ENCODE peak calls at places on chromosomes 4 and X, in six cellular contexts. One of them, this sample, is unnamed.

GRCh38 chr4:174156239-174156826 is 127.1 kb downstream of the FBXO8 start:
- DNase-seq in AG09309: no peak
- DNase-seq in brain microvascular endothelial cell: peak
- DNase-seq in cardiac fibroblast: peak
- DNase-seq in GM06990: peak
- DNase-seq in fibroblast of lung: peak
- DNase-seq in this sample: peak

GRCh38 chr4:114562176-114562904 is 36.3 kb upstream of the UGT8 start:
- DNase-seq in AG09309: no peak
- DNase-seq in brain microvascular endothelial cell: no peak
- DNase-seq in cardiac fibroblast: no peak
- DNase-seq in GM06990: no peak
- DNase-seq in fibroblast of lung: no peak
- DNase-seq in this sample: no peak

GRCh38 chr4:87804871-87805270 is 5.5 kb downstream of the IBSP start:
- DNase-seq in AG09309: no peak
- DNase-seq in brain microvascular endothelial cell: no peak
- DNase-seq in cardiac fibroblast: no peak
- DNase-seq in GM06990: no peak
- DNase-seq in fibroblast of lung: no peak
- DNase-seq in this sample: no peak

GRCh38 chrX:19670854-19671620 is 155.7 kb upstream of the MAP3K15 start:
- DNase-seq in AG09309: no peak
- DNase-seq in brain microvascular endothelial cell: peak
- DNase-seq in cardiac fibroblast: peak
- DNase-seq in GM06990: no peak
- DNase-seq in fibroblast of lung: peak
- DNase-seq in this sample: peak

GRCh38 chr4:147773261-147774184 is 41.6 kb downstream of the ARHGAP10 start:
- DNase-seq in AG09309: no peak
- DNase-seq in brain microvascular endothelial cell: peak
- DNase-seq in cardiac fibroblast: peak
- DNase-seq in GM06990: no peak
- DNase-seq in fibroblast of lung: peak
- DNase-seq in this sample: peak

GRCh38 chrX:39725928-39726619 is 371.7 kb downstream of the BCOR start:
- DNase-seq in AG09309: peak
- DNase-seq in brain microvascular endothelial cell: peak
- DNase-seq in cardiac fibroblast: peak
- DNase-seq in GM06990: no peak
- DNase-seq in fibroblast of lung: peak
- DNase-seq in this sample: peak

GRCh38 chr4:104210420-104210819 is 284.3 kb downstream of the CXXC4 start:
- DNase-seq in AG09309: no peak
- DNase-seq in brain microvascular endothelial cell: no peak
- DNase-seq in cardiac fibroblast: no peak
- DNase-seq in GM06990: no peak
- DNase-seq in fibroblast of lung: no peak
- DNase-seq in this sample: no peak

GRCh38 chrX:15447985-15448639 is 45.0 kb downstream of the PIR start:
- DNase-seq in AG09309: no peak
- DNase-seq in brain microvascular endothelial cell: no peak
- DNase-seq in cardiac fibroblast: peak
- DNase-seq in GM06990: no peak
- DNase-seq in fibroblast of lung: peak
- DNase-seq in this sample: peak

GRCh38 chrX:51851507-51852085 is 41.8 kb upstream of the MAGED1 start:
- DNase-seq in AG09309: no peak
- DNase-seq in brain microvascular endothelial cell: no peak
- DNase-seq in cardiac fibroblast: no peak
- DNase-seq in GM06990: peak
- DNase-seq in fibroblast of lung: peak
- DNase-seq in this sample: no peak

GRCh38 chr4:188109157-188109755 is at the start of gene TRIML2:
- DNase-seq in AG09309: no peak
- DNase-seq in brain microvascular endothelial cell: no peak
- DNase-seq in cardiac fibroblast: peak
- DNase-seq in GM06990: no peak
- DNase-seq in fibroblast of lung: no peak
- DNase-seq in this sample: no peak

GRCh38 chrX:72002886-72003285 is 92.2 kb downstream of the NHSL2 start:
- DNase-seq in AG09309: no peak
- DNase-seq in brain microvascular endothelial cell: no peak
- DNase-seq in cardiac fibroblast: no peak
- DNase-seq in GM06990: no peak
- DNase-seq in fibroblast of lung: peak
- DNase-seq in this sample: peak

GRCh38 chrX:2793752-2794151 is 35.0 kb upstream of the GYG2 start:
- DNase-seq in AG09309: no peak
- DNase-seq in brain microvascular endothelial cell: no peak
- DNase-seq in cardiac fibroblast: no peak
- DNase-seq in GM06990: no peak
- DNase-seq in fibroblast of lung: no peak
- DNase-seq in this sample: no peak

GRCh38 chr4:20462426-20463175 is 210.9 kb downstream of the SLIT2 start:
- DNase-seq in AG09309: no peak
- DNase-seq in brain microvascular endothelial cell: peak
- DNase-seq in cardiac fibroblast: peak
- DNase-seq in GM06990: no peak
- DNase-seq in fibroblast of lung: peak
- DNase-seq in this sample: peak

GRCh38 chr4:185011408-185011807 is 6.9 kb upstream of the HELT start:
- DNase-seq in AG09309: no peak
- DNase-seq in brain microvascular endothelial cell: no peak
- DNase-seq in cardiac fibroblast: no peak
- DNase-seq in GM06990: no peak
- DNase-seq in fibroblast of lung: no peak
- DNase-seq in this sample: no peak
- TF ChIP-seq CTCF in AG09309: peak
- TF ChIP-seq CTCF in brain microvascular endothelial cell: peak
- TF ChIP-seq CTCF in cardiac fibroblast: peak
- TF ChIP-seq CTCF in GM06990: peak
- TF ChIP-seq CTCF in fibroblast of lung: peak
- TF ChIP-seq CTCF in this sample: peak

GRCh38 chr4:139666735-139667266 is 1.2 kb downstream of the MGST2 start:
- DNase-seq in AG09309: no peak
- DNase-seq in brain microvascular endothelial cell: peak
- DNase-seq in cardiac fibroblast: peak
- DNase-seq in GM06990: no peak
- DNase-seq in fibroblast of lung: peak
- DNase-seq in this sample: peak
- H3K4me3 ChIP-seq in AG09309: no peak
- H3K4me3 ChIP-seq in brain microvascular endothelial cell: peak
- H3K4me3 ChIP-seq in cardiac fibroblast: peak
- H3K4me3 ChIP-seq in GM06990: peak
- H3K4me3 ChIP-seq in fibroblast of lung: no peak
- H3K4me3 ChIP-seq in this sample: peak

GRCh38 chr4:91958651-91959050 is 345.1 kb upstream of the GRID2 start:
- DNase-seq in AG09309: no peak
- DNase-seq in brain microvascular endothelial cell: no peak
- DNase-seq in cardiac fibroblast: no peak
- DNase-seq in GM06990: no peak
- DNase-seq in fibroblast of lung: peak
- DNase-seq in this sample: peak

GRCh38 chr4:91961504-91961903 is 342.3 kb upstream of the GRID2 start:
- DNase-seq in AG09309: no peak
- DNase-seq in brain microvascular endothelial cell: no peak
- DNase-seq in cardiac fibroblast: no peak
- DNase-seq in GM06990: no peak
- DNase-seq in fibroblast of lung: peak
- DNase-seq in this sample: peak

GRCh38 chr4:91963489-91963888 is 340.3 kb upstream of the GRID2 start:
- DNase-seq in AG09309: no peak
- DNase-seq in brain microvascular endothelial cell: no peak
- DNase-seq in cardiac fibroblast: peak
- DNase-seq in GM06990: no peak
- DNase-seq in fibroblast of lung: peak
- DNase-seq in this sample: peak

GRCh38 chr4:91957963-91958362 is 345.8 kb upstream of the GRID2 start:
- DNase-seq in AG09309: no peak
- DNase-seq in brain microvascular endothelial cell: no peak
- DNase-seq in cardiac fibroblast: no peak
- DNase-seq in GM06990: no peak
- DNase-seq in fibroblast of lung: no peak
- DNase-seq in this sample: no peak
- TF ChIP-seq CTCF in AG09309: no peak
- TF ChIP-seq CTCF in brain microvascular endothelial cell: no peak
- TF ChIP-seq CTCF in cardiac fibroblast: no peak
- TF ChIP-seq CTCF in GM06990: no peak
- TF ChIP-seq CTCF in fibroblast of lung: no peak
- TF ChIP-seq CTCF in this sample: no peak

DNA sequence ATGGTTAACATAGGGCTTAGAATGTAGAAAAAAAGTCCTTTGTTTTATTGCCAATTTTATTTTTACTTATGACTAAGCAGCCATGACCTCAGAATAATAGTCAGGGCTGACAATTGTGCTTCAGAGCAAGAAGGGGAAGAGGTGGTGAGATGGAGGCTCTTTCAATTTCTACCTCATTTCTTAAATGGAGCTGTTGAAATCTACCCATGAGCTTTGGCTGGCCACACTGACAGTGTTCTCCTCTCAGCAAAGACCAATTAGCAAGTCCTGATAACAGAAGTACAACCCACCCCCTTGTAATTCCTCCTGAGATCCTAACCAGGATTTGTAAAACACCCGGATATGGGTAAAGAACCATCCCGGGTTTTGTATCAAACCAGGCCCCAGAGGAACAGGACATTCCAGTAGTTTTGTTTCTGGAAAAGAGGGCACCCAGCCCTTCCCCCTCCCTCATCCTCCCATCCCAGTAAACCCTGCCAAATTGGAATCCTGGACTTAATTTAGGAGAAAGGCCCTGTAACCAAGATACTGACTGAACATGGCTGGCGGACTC is at the start of gene HEPH:
- DNase-seq in AG09309: peak
- DNase-seq in brain microvascular endothelial cell: no peak
- DNase-seq in cardiac fibroblast: peak
- DNase-seq in GM06990: no peak
- DNase-seq in fibroblast of lung: peak
- DNase-seq in this sample: peak
- H3K4me3 ChIP-seq in AG09309: peak
- H3K4me3 ChIP-seq in brain microvascular endothelial cell: no peak
- H3K4me3 ChIP-seq in cardiac fibroblast: peak
- H3K4me3 ChIP-seq in GM06990: no peak
- H3K4me3 ChIP-seq in fibroblast of lung: no peak
- H3K4me3 ChIP-seq in this sample: peak

GRCh38 chr4:24003476-24003875 is 113.6 kb upstream of the PPARGC1A start:
- DNase-seq in AG09309: no peak
- DNase-seq in brain microvascular endothelial cell: no peak
- DNase-seq in cardiac fibroblast: no peak
- DNase-seq in GM06990: no peak
- DNase-seq in fibroblast of lung: peak
- DNase-seq in this sample: no peak
- TF ChIP-seq CTCF in AG09309: no peak
- TF ChIP-seq CTCF in brain microvascular endothelial cell: peak
- TF ChIP-seq CTCF in cardiac fibroblast: peak
- TF ChIP-seq CTCF in GM06990: no peak
- TF ChIP-seq CTCF in fibroblast of lung: no peak
- TF ChIP-seq CTCF in this sample: no peak

DNA sequence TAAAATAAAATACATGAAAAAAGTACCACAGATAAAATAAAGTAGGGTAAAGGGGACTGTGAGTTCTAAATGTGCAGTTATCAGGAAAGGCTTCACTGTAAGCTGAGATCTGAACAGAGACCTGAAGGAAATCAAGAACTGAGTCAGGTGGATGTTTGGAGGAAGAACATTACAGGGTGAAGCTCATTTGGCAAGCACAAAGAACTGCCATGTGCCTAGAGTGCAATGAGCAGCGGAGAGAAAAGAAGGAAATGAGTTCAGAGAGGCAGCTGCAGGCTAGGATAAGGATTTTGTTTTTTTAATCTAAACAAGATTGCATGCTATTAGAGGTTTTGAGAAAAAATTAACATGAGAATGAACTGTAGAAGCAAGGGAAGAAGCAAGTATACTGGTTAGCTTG is 373.1 kb downstream of the STPG2 start:
- DNase-seq in AG09309: no peak
- DNase-seq in brain microvascular endothelial cell: no peak
- DNase-seq in cardiac fibroblast: no peak
- DNase-seq in GM06990: no peak
- DNase-seq in fibroblast of lung: no peak
- DNase-seq in this sample: no peak
- H3K4me3 ChIP-seq in AG09309: no peak
- H3K4me3 ChIP-seq in brain microvascular endothelial cell: no peak
- H3K4me3 ChIP-seq in cardiac fibroblast: no peak
- H3K4me3 ChIP-seq in GM06990: no peak
- H3K4me3 ChIP-seq in fibroblast of lung: no peak
- H3K4me3 ChIP-seq in this sample: no peak